ENCODE peak calls at places on chromosomes 16 and 17, in six cellular contexts. E is NCI-H2029 treated with DMSO at 0.1 percent for 48 hours; G is testis; B is Caki2; J is stimulated activated CD4-positive, alpha-beta T cell treated with anti-CD3 and anti-CD28 coated beads, Interleukin-1b, Interleukin-23, amount 100 ng/mL, for 48 hours; W is cardiac muscle cell. R is an unnamed sample.

GRCh38 chr17:46081018-46081320 is 81.9 kb downstream of the STH start:
- DNase-seq in E (no peak), G (no peak), J (no peak), B (no peak), W (no peak), R (no peak)

GRCh38 chr16:46658925-46659324 is 30.1 kb downstream of the VPS35 start:
- DNase-seq in G (no peak), E (no peak), J (peak), B (no peak), W (no peak), R (peak)

GRCh38 chr17:55157165-55157564 is 107.6 kb upstream of the HLF start:
- DNase-seq in E (no peak), G (no peak), J (no peak), B (no peak), W (peak), R (no peak)

GRCh38 chr16:87202346-87202745 is 114.8 kb downstream of the C16orf95 start:
- DNase-seq in B (no peak), E (no peak), J (no peak), G (no peak), W (peak), R (no peak)

GRCh38 chr17:82273327-82274133 is at the start of gene CSNK1D:
- DNase-seq in J (peak), G (peak), W (peak), E (peak), B (peak), R (peak)

GRCh38 chr16:71863995-71864394 is 18.2 kb downstream of the ATXN1L start:
- DNase-seq in B (no peak), E (no peak), W (no peak), J (no peak), G (no peak), R (no peak)

GRCh38 chr16:63998-64913 is 8.2 kb downstream of the RHBDF1 start:
- DNase-seq in W (no peak), J (no peak), E (peak), B (no peak), G (no peak), R (no peak)

GRCh38 chr16:75093598-75094540 is 22.7 kb downstream of the LDHD start:
- DNase-seq in W (no peak), B (no peak), J (no peak), G (no peak), E (no peak), R (no peak)

GRCh38 chr17:6470751-6471521 is 26.7 kb downstream of the PIMREG start:
- DNase-seq in J (no peak), G (no peak), B (no peak), E (no peak), W (no peak), R (no peak)

GRCh38 chr17:72063756-72064461 is 56.9 kb upstream of the SOX9 start:
- DNase-seq in G (no peak), W (peak), E (no peak), B (no peak), J (no peak), R (no peak)

GRCh38 chr17:45640141-45640850 is 143.8 kb upstream of the CRHR1 start:
- DNase-seq in B (peak), E (no peak), G (peak), J (peak), W (peak), R (peak)

GRCh38 chr17:47633996-47634395 is 15.7 kb upstream of the KPNB1 start:
- DNase-seq in J (no peak), B (no peak), E (no peak), W (no peak), G (no peak), R (no peak)

GRCh38 chr17:64781013-64781392 is 118.9 kb upstream of the SMURF2 start:
- DNase-seq in J (no peak), B (no peak), G (no peak), W (no peak), E (no peak), R (no peak)

GRCh38 chr17:5769936-5770335 is 185.6 kb upstream of the NLRP1 start:
- DNase-seq in G (no peak), B (peak), J (no peak), E (no peak), W (no peak), R (no peak)

GRCh38 chr17:17831208-17832039 is 5.4 kb downstream of the SREBF1 start:
- DNase-seq in W (no peak), J (no peak), E (no peak), B (no peak), G (no peak), R (no peak)

GRCh38 chr17:31388770-31389672 is 2.5 kb upstream of the RAB11FIP4 start:
- DNase-seq in G (peak), B (no peak), E (no peak), W (peak), J (peak), R (peak)

GRCh38 chr17:78364436-78365281 is 4.8 kb upstream of the SOCS3 start:
- DNase-seq in J (no peak), W (no peak), E (no peak), B (peak), G (no peak), R (no peak)

R was measured in GM12892.